ENCODE peak calls at places on chromosomes 13 and 19, in eight cellular contexts. Q is body of pancreas, J is fibroblast of lung, X is small intestine, U is tibial artery, V is AG10803, P is A549, A is prostate gland. Z is an unnamed sample.

GRCh38 chr13:100090861-100091260 is 2.0 kb downstream of the PCCA start:
- DNase-seq in P (no peak), X (no peak), Q (no peak), A (no peak), J (no peak), U (no peak), V (no peak), Z (no peak)

GRCh38 chr13:73082471-73082870 is 23.7 kb downstream of the KLF5 start:
- DNase-seq in J (no peak), Q (no peak), X (no peak), P (no peak), A (no peak), U (no peak), V (no peak), Z (no peak)

GRCh38 chr13:36069881-36070366 is 61.3 kb downstream of the DCLK1 start:
- DNase-seq in Q (no peak), A (no peak), X (no peak), V (peak; percentile 24), U (peak; percentile 28), J (no peak), P (no peak), Z (no peak)

GRCh38 chr13:110403721-110404120 is 96.6 kb downstream of the COL4A2 start:
- DNase-seq in P (no peak), Q (no peak), V (peak; percentile 79), U (no peak), A (no peak), X (no peak), J (peak; percentile 83), Z (no peak)

GRCh38 chr13:47294691-47295090 is 397.8 kb upstream of the HTR2A start:
- DNase-seq in V (no peak), P (no peak), U (no peak), J (peak; percentile 21), X (no peak), Q (no peak), A (no peak), Z (no peak)

GRCh38 chr13:29436291-29436690 is 159.2 kb downstream of the SLC7A1 start:
- DNase-seq in V (peak; percentile 70), J (peak; percentile 91), P (no peak), X (no peak), Q (no peak), A (no peak), U (no peak), Z (no peak)

GRCh38 chr19:876780-877314 is 16.1 kb downstream of the MED16 start:
- DNase-seq in A (no peak), U (no peak), X (no peak), Q (no peak), J (no peak), P (no peak), V (no peak), Z (no peak)

GRCh38 chr19:33418461-33418860 is 45.0 kb downstream of the CEBPG start:
- DNase-seq in A (no peak), U (no peak), X (no peak), Q (no peak), V (no peak), P (no peak), J (no peak), Z (no peak)

GRCh38 chr13:93227906-93228801 is 1.5 kb downstream of the GPC6 start:
- DNase-seq in J (peak; percentile 89), X (no peak), U (peak; percentile 68), V (peak; percentile 89), Q (no peak), A (peak; percentile 34), P (peak; percentile 59), Z (no peak)

GRCh38 chr13:36356058-36356457 is 9.9 kb upstream of the SPART start:
- DNase-seq in A (no peak), J (no peak), U (no peak), V (no peak), X (no peak), P (no peak), Q (no peak), Z (no peak)

GRCh38 chr19:13430790-13431582 is 75.3 kb downstream of the CACNA1A start:
- DNase-seq in A (no peak), V (peak; percentile 38), U (peak; percentile 32), X (peak; percentile 35), Q (peak; percentile 43), J (peak; percentile 36), P (peak; percentile 43), Z (no peak)

GRCh38 chr13:48214519-48215121 is 18.4 kb upstream of the ITM2B start:
- DNase-seq in V (no peak), A (no peak), U (no peak), P (no peak), J (no peak), Q (no peak), X (no peak), Z (no peak)

GRCh38 chr13:75454497-75454896 is 27.5 kb downstream of the TBC1D4 start:
- DNase-seq in P (no peak), X (no peak), V (no peak), Q (no peak), A (peak; percentile 77), J (no peak), U (no peak), Z (peak; percentile 94)

GRCh38 chr13:31982540-31982939 is 49.0 kb upstream of the FRY start:
- DNase-seq in X (peak; percentile 87), J (peak; percentile 96), V (peak; percentile 94), P (peak; percentile 76), Q (peak; percentile 70), A (peak; percentile 43), U (peak; percentile 84), Z (peak; percentile 69)

GRCh38 chr19:38424272-38424671 is 1.7 kb downstream of the RASGRP4 start:
- DNase-seq in A (no peak), X (no peak), Q (no peak), J (no peak), V (no peak), U (no peak), P (no peak), Z (no peak)

GRCh38 chr19:611506-611869 is 21.8 kb downstream of the HCN2 start:
- DNase-seq in U (no peak), X (no peak), P (no peak), J (peak; percentile 99), A (no peak), V (peak; percentile 97), Q (no peak), Z (no peak)

GRCh38 chr19:39795001-39795400 is 16.3 kb downstream of the LEUTX start:
- DNase-seq in A (no peak), X (no peak), P (no peak), U (no peak), V (no peak), Q (no peak), J (no peak), Z (no peak)

GRCh38 chr19:58037927-58038687 is 4.3 kb downstream of the ZSCAN1 start:
- DNase-seq in P (no peak), V (no peak), J (no peak), A (no peak), Q (peak; percentile 18), U (no peak), X (no peak), Z (no peak)

GRCh38 chr19:28023064-28023463 is 1189.9 kb downstream of the UQCRFS1 start:
- DNase-seq in U (no peak), X (no peak), A (no peak), P (no peak), Q (no peak), V (peak; percentile 77), J (peak; percentile 97), Z (no peak)

GRCh38 chr13:27161980-27162379 is 9.6 kb downstream of the USP12 start:
- DNase-seq in U (no peak), Q (no peak), J (no peak), X (no peak), V (peak; percentile 15), P (no peak), A (no peak), Z (no peak)
- H3K4me3 ChIP-seq in U (no peak overlapping the region), Q (no peak overlapping the region), J (no peak overlapping the region), X (no peak overlapping the region), V (no peak overlapping the region), P (no peak overlapping the region), A (no peak overlapping the region), Z (no peak overlapping the region)

GRCh38 chr19:41997851-41998229 is 3.8 kb upstream of the ATP1A3 start:
- DNase-seq in A (no peak), V (no peak), J (no peak), Q (no peak), P (no peak), U (no peak), X (no peak), Z (no peak)

GRCh38 chr19:41999878-42000208 is 5.8 kb upstream of the ATP1A3 start:
- DNase-seq in P (no peak), V (no peak), A (no peak), X (no peak), U (no peak), Q (no peak), J (no peak), Z (no peak)

GRCh38 chr19:41997121-41997850 is 3.3 kb upstream of the ATP1A3 start:
- DNase-seq in A (peak; percentile 24), X (peak; percentile 6), V (peak; percentile 17), U (no peak), Q (peak; percentile 43), J (peak; percentile 29), P (peak; percentile 69), Z (no peak)

GRCh38 chr19:41999071-41999877 is 5.2 kb upstream of the ATP1A3 start:
- DNase-seq in A (no peak), U (no peak), J (no peak), Q (no peak), X (no peak), V (no peak), P (peak; percentile 54), Z (no peak)

DNA sequence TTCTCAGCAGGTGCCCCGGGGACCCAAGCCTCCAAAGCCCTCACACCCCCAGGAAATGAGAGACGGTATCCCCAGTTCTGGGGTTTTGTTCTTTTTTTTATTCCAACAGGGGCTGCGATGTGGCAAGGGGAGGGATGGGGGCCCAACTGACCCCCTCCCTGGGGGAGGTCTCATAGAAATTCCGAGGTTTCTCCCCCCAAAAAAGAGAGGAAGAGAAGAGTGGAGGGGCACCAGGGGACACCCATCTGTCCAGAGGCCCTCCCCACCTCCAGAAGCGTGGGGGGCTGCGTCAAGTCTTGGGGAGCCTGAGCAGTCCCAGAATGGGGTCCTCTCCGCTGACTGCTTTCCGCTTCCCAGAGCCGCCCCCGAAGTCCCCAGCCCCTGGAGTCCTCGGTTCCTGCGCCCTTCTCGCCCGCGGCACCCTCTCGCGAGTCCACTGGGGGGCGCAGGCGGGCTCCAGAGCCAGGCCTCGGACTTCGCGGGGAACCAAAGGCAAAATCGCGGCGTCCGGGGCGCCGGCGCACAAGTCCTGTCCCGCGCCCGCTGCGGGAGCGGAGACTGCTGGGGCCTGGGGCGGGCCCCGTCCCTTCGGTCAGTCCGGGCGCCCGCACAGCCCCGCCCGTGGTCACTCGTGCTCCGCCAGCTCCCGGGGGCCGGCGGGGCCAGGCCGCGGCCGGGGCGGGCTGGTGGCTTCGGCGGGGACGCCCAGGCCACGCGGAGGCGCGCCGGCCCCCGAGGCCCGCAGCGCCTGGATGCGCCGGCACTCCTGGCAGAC is 4.4 kb upstream of the ATP1A3 start:
- DNase-seq in V (peak; percentile 42), A (no peak), P (peak; percentile 74), U (no peak), X (peak; percentile 5), Q (no peak), J (peak; percentile 27), Z (no peak)
- H3K4me3 ChIP-seq in V (no peak overlapping the region), A (no peak overlapping the region), P (peak overlapping the region; percentile 47), U (no peak overlapping the region), X (no peak overlapping the region), Q (no peak overlapping the region), J (no peak overlapping the region), Z (no peak overlapping the region)

GRCh38 chr19:6935069-6935468 is 47.7 kb downstream of the ADGRE1 start:
- DNase-seq in Q (no peak), P (no peak), V (no peak), U (no peak), X (no peak), A (no peak), J (no peak), Z (no peak)
- H3K4me3 ChIP-seq in Q (no peak overlapping the region), P (no peak overlapping the region), V (no peak overlapping the region), U (no peak overlapping the region), X (no peak overlapping the region), A (no peak overlapping the region), J (no peak overlapping the region), Z (no peak overlapping the region)

GRCh38 chr13:30659980-30660379 is 42.3 kb downstream of the USPL1 start:
- DNase-seq in X (no peak), A (no peak), V (no peak), J (no peak), P (no peak), U (no peak), Q (no peak), Z (no peak)
- H3K4me3 ChIP-seq in X (no peak overlapping the region), A (no peak overlapping the region), V (no peak overlapping the region), J (no peak overlapping the region), P (no peak overlapping the region), U (no peak overlapping the region), Q (no peak overlapping the region), Z (no peak overlapping the region)

Z was measured in LNCaP clone FGC.